ENCODE peak calls at places on chromosomes 3 and 15, in eight cellular contexts. Z, G, F, P, N, Y, T and O are unnamed samples.
A peak's percentile ranks its signal among the peaks of the same experiment; 100 is the strongest.

GRCh38 chr15:63038926-63039673 is 3.4 kb upstream of the TPM1 start:
- DNase-seq in Z (no peak), G (no peak), F (no peak), P (no peak), N (no peak), Y (no peak), T (no peak), O (no peak)

GRCh38 chr15:92011611-92012367 is 158.3 kb downstream of the SLCO3A1 start:
- DNase-seq in Z (no peak), G (no peak), F (no peak), P (no peak), N (no peak), Y (no peak), T (no peak), O (no peak)

GRCh38 chr3:159945930-159946329 is 42.7 kb upstream of the IL12A start:
- DNase-seq in Z (no peak), G (no peak), F (no peak), P (no peak), N (no peak), Y (no peak), T (no peak), O (no peak)

GRCh38 chr15:85031086-85031943 is 49.7 kb downstream of the PDE8A start:
- DNase-seq in Z (no peak), G (no peak), F (no peak), P (no peak), N (no peak), Y (no peak), T (no peak), O (no peak)

GRCh38 chr15:73822998-73823397 is 50.4 kb upstream of the TBC1D21 start:
- DNase-seq in Z (no peak), G (no peak), F (no peak), P (no peak), N (no peak), Y (no peak), T (no peak), O (no peak)

GRCh38 chr3:187498211-187498610 is 130.0 kb downstream of the RTP4 start:
- DNase-seq in Z (no peak), G (no peak), F (no peak), P (no peak), N (no peak), Y (no peak), T (no peak), O (no peak)

GRCh38 chr15:79004336-79004735 is 59.5 kb upstream of the CTSH start:
- DNase-seq in Z (peak; percentile 72), G (no peak), F (no peak), P (no peak), N (no peak), Y (peak; percentile 28), T (no peak), O (peak; percentile 18)

GRCh38 chr3:150141790-150142189 is 171.1 kb upstream of the PFN2 start:
- DNase-seq in Z (no peak), G (no peak), F (no peak), P (no peak), N (no peak), Y (no peak), T (no peak), O (no peak)

GRCh38 chr3:27720899-27721716 is 1.0 kb downstream of the EOMES start:
- DNase-seq in Z (peak; percentile 34), G (no peak), F (no peak), P (no peak), N (no peak), Y (no peak), T (no peak), O (no peak)

GRCh38 chr15:66723826-66724731 is 22.0 kb downstream of the SMAD6 start:
- DNase-seq in Z (peak; percentile 41), G (no peak), F (no peak), P (no peak), N (no peak), Y (peak; percentile 41), T (no peak), O (no peak)

GRCh38 chr3:44019736-44020135 is 221.9 kb upstream of the TOPAZ1 start:
- DNase-seq in Z (no peak), G (no peak), F (no peak), P (no peak), N (no peak), Y (no peak), T (no peak), O (no peak)

GRCh38 chr3:175410251-175410650 is 551.1 kb downstream of the NAALADL2 start:
- DNase-seq in Z (no peak), G (no peak), F (no peak), P (no peak), N (no peak), Y (no peak), T (no peak), O (no peak)

GRCh38 chr3:184176377-184177330 is 2.0 kb downstream of the AP2M1 start:
- DNase-seq in Z (peak; percentile 77), G (peak; percentile 75), F (peak; percentile 58), P (peak; percentile 87), N (peak; percentile 45), Y (peak; percentile 56), T (no peak), O (peak; percentile 51)

GRCh38 chr3:136735103-136735502 is 17.1 kb downstream of the STAG1 start:
- DNase-seq in Z (no peak), G (no peak), F (no peak), P (no peak), N (no peak), Y (no peak), T (no peak), O (no peak)

GRCh38 chr3:129505341-129505740 is 23.1 kb upstream of the RHO start:
- DNase-seq in Z (no peak), G (no peak), F (no peak), P (no peak), N (no peak), Y (no peak), T (no peak), O (no peak)

GRCh38 chr15:31268911-31269784 is 57.5 kb upstream of the KLF13 start:
- DNase-seq in Z (no peak), G (no peak), F (peak; percentile 3), P (peak; percentile 50), N (peak; percentile 8), Y (no peak), T (peak; percentile 74), O (peak; percentile 46)

GRCh38 chr3:4006288-4006687 is 207.1 kb downstream of the LRRN1 start:
- DNase-seq in Z (no peak), G (no peak), F (no peak), P (no peak), N (no peak), Y (no peak), T (no peak), O (no peak)
- TF ChIP-seq EP300 in Z (no peak), G (no peak), F (no peak), P (no peak), N (no peak), Y (no peak), T (no peak), O (no peak)

DNA sequence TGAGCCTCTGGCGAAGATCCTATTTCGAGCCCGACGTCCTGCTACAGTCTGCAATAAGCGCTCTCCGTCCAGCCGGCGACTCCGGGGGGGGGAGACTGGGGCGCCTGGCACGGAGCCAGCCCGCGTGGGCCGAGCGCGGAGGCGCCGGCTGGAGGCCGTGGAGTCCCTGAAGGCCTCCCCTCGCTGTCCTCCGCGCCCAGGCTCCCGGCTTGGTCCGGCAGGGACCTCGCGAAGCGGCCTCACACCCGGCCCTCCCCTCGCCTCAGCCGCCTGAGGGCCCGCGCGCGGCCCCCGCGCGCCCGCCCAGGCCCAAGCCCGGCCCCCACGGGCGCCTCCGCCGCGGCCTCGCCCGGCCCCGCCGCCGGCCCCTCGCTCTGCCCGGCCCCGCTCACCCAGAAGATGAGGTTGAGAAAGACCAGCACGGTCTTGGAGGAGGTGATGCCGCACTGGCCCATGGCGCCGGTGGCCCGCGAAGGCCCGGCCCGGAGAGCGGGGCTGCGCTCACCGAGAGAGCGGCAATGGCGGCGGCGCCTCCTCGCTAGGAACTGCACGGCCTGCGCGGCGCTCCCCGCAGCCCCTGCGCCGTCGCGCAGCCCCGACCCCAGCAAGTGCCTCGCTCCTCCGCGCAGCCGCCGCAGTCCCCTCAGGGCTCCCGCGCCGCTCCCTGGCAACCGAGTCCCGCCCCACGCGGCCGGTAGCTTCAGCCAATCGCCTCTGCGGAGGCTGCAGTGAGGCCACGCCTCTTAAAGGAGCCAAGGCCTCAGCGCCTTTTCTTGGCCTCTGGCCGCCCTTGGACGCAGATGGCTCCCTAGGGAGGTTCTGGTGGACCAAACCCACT is at the start of gene TSPAN3:
- DNase-seq in Z (peak; percentile 94), G (peak; percentile 95), F (peak; percentile 83), P (peak; percentile 95), N (peak; percentile 94), Y (peak; percentile 97), T (peak; percentile 95), O (peak; percentile 95)
- TF ChIP-seq POLR2A in Z (peak; percentile 95), G (peak; percentile 84), F (no peak), P (no peak), N (no peak), Y (peak; percentile 68), T (peak; percentile 84), O (peak; percentile 79)

DNA sequence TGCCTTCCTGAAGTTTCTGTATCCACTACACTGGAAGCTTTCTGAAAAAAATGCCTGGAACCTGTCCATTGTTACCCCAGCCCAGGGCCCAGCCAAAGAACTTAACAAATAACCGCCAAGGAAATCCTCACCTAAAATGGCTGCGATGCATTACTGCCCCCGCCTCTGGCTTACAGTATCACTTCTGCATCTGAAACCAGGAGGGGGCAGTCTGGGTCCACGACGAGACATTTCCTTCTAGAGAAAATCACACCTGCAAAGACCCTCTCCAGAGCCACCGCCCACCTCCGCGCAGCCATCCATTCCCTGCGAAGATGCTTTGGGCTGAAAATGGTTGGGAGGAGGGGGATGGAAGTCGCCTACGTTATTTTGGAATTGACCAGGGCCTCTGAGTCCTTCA is 22.4 kb upstream of the CELF6 start:
- DNase-seq in Z (peak; percentile 63), G (no peak), F (no peak), P (no peak), N (peak; percentile 32), Y (no peak), T (no peak), O (peak; percentile 22)
- TF ChIP-seq EP300 in Z (no peak), G (no peak), F (no peak), P (no peak), N (no peak), Y (no peak), T (no peak), O (no peak)

GRCh38 chr15:50353999-50354837 is 780 bp downstream of the GABPB1 start:
- DNase-seq in Z (peak; percentile 84), G (peak; percentile 68), F (peak; percentile 54), P (peak; percentile 73), N (peak; percentile 53), Y (peak; percentile 70), T (no peak), O (peak; percentile 67)
- TF ChIP-seq POLR2A in Z (no peak), G (peak; percentile 54), F (no peak), P (peak; percentile 43), N (no peak), Y (peak; percentile 63), T (peak; percentile 63), O (peak; percentile 80)

GRCh38 chr3:131796558-131796957 is 238.3 kb downstream of the CPNE4 start:
- DNase-seq in Z (no peak), G (no peak), F (no peak), P (no peak), N (no peak), Y (no peak), T (no peak), O (no peak)

GRCh38 chr3:131789188-131789587 is 245.6 kb downstream of the CPNE4 start:
- DNase-seq in Z (no peak), G (no peak), F (no peak), P (no peak), N (no peak), Y (no peak), T (no peak), O (no peak)

GRCh38 chr3:131795382-131796085 is 239.3 kb downstream of the CPNE4 start:
- DNase-seq in Z (no peak), G (no peak), F (peak; percentile 26), P (no peak), N (no peak), Y (peak; percentile 17), T (no peak), O (no peak)

GRCh38 chr3:131794766-131795381 is 239.9 kb downstream of the CPNE4 start:
- DNase-seq in Z (peak; percentile 59), G (no peak), F (peak; percentile 47), P (no peak), N (no peak), Y (peak; percentile 42), T (no peak), O (no peak)
- TF ChIP-seq EP300 in Z (no peak), G (no peak), F (no peak), P (no peak), N (no peak), Y (no peak), T (no peak), O (no peak)